ENCODE peak calls at places on chromosomes 4 and X, in five cellular contexts. H, R, Z, D and Q are unnamed samples.

GRCh38 chr4:112518675-112519074 is 2.7 kb upstream of the NEUROG2 start:
- DNase-seq in H (no peak), R (no peak), Z (no peak), D (no peak), Q (no peak)

GRCh38 chrX:14777484-14777883 is 95.4 kb downstream of the FANCB start:
- DNase-seq in H (no peak), R (no peak), Z (no peak), D (no peak), Q (no peak)

GRCh38 chrX:120677017-120677652 is 47.3 kb upstream of the C1GALT1C1 start:
- DNase-seq in H (no peak), R (no peak), Z (no peak), D (no peak), Q (no peak)

GRCh38 chrX:9651737-9652136 is 113.9 kb downstream of the GPR143 start:
- DNase-seq in H (no peak), R (no peak), Z (no peak), D (no peak), Q (no peak)

GRCh38 chr4:5079581-5079980 is 28.3 kb downstream of the STK32B start:
- DNase-seq in H (no peak), R (no peak), Z (no peak), D (no peak), Q (no peak)

GRCh38 chr4:17717301-17717700 is 64.1 kb downstream of the FAM184B start:
- DNase-seq in H (no peak), R (no peak), Z (no peak), D (no peak), Q (no peak)

GRCh38 chrX:40109288-40110008 is 11.7 kb upstream of the BCOR start:
- DNase-seq in H (peak; percentile 65), R (no peak), Z (no peak), D (peak; percentile 56), Q (no peak)

GRCh38 chr4:76681996-76682395 is 215.9 kb downstream of the SOWAHB start:
- DNase-seq in H (no peak), R (no peak), Z (no peak), D (no peak), Q (no peak)

GRCh38 chr4:139300431-139301142 is 718 bp upstream of the NAA15 start:
- DNase-seq in H (peak; percentile 13), R (no peak), Z (no peak), D (no peak), Q (no peak)

GRCh38 chr4:108247511-108248088 is 78.9 kb upstream of the LEF1 start:
- DNase-seq in H (peak; percentile 55), R (no peak), Z (no peak), D (no peak), Q (no peak)

GRCh38 chrX:124344246-124344645 is 2.1 kb upstream of the SH2D1A start:
- DNase-seq in H (no peak), R (no peak), Z (no peak), D (no peak), Q (no peak)

DNA sequence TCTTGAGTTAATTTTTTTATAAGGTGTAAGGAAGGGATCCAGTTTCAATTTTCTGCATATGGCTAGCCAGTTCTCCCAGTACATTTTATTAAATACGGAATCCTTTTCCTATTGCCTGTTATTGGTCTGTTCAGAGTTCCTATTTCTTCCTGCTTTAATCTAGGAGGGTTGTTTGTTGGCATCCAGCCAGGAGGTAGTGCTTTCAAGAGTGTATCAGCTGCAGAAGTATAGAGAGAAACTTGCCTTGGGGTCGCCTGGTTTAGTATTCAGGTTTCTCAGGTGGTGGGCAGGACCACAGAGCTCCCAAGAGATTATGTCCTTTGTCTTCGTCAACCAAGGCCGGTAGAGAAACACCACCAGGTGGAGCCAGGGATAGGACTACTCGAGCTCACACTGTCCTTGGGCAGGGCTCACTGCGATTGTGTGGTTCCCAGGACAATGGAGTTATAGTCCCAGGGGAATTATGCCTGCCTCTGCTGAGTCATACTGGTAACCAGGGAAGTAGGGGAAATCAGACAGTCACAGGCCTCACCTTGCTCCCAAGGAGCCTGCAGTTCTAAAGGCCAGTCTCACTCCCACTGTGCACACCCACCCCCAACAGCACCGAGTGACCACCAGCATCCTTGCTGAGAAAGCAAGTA is 168.1 kb downstream of the VSIG4 start:
- DNase-seq in H (no peak), R (no peak), Z (no peak), D (no peak), Q (no peak)
- TF ChIP-seq CTCF in H (no peak), R (no peak), Z (no peak), D (no peak), Q (no peak)

DNA sequence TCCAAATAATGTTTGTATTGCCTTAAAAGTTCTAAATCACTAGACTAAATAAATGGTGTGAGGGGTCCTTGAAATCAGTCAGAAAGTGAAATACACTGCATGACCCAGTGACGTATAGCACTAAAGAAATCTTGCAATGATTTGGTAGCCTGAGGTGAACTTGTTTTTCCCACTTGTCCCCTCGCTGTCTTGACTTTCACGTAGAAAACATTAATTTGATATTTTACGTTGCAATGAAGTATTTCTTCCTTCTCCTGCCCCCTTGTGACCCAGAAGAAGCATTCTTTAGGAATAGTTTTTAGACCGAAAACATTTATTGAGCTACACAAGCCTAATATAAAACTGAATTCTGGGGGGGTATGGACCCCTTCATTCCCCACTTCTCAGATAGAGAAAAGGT is 3.7 kb downstream of the KLB start:
- DNase-seq in H (no peak), R (no peak), Z (no peak), D (no peak), Q (no peak)
- TF ChIP-seq CTCF in H (no peak), R (no peak), Z (no peak), D (no peak), Q (no peak)

DNA sequence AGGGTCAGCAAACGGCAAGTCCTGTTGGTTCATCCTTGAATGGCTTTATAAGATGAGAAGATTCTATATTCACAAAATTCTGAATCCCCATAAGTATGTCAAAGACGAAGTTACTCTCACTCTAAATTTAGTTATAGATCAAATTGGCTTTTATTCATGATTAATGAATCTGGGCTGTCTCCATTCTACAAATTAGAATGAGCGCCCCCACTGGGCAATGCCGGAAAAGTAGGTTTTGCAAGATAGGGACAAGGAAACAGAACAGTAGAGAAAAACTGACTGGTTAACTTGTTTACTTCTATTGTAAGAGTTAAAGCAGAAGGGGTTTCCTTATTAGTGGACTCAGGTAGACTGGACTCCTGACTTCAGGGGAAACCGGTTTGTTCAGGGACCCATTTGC is 100.3 kb downstream of the F11 start:
- DNase-seq in H (no peak), R (no peak), Z (no peak), D (no peak), Q (no peak)
- TF ChIP-seq CTCF in H (no peak), R (no peak), Z (no peak), D (no peak), Q (no peak)

GRCh38 chr4:73593631-73594241 is 26.5 kb downstream of the RASSF6 start:
- DNase-seq in H (no peak), R (no peak), Z (no peak), D (peak; percentile 21), Q (no peak)
- TF ChIP-seq CTCF in H (peak; percentile 25), R (peak; percentile 48), Z (peak; percentile 23), D (peak; percentile 37), Q (peak; percentile 36)